ENCODE peak calls at places on chromosomes 7 and 10, in six cellular contexts. P is AG04449, V is mesendoderm, E is heart left ventricle, U is spleen, Q is fibroblast of mammary gland. X is an unnamed sample.

GRCh38 chr10:122864901-122865300 is 14.5 kb downstream of the FAM24B start:
- DNase-seq in E (no peak), U (no peak), V (no peak), Q (peak; percentile 57), P (peak; percentile 16), X (no peak)

GRCh38 chr10:24208661-24209420 is at the start of gene KIAA1217:
- DNase-seq in E (peak; percentile 71), Q (peak; percentile 5), U (peak; percentile 73), P (no peak), V (peak; percentile 87), X (no peak)

GRCh38 chr10:31001740-31002139 is 29.9 kb downstream of the ZNF438 start:
- DNase-seq in P (no peak), Q (peak; percentile 39), V (no peak), U (no peak), E (no peak), X (no peak)

GRCh38 chr10:126705951-126706565 is 35.6 kb upstream of the C10orf90 start:
- DNase-seq in P (no peak), V (no peak), Q (no peak), U (no peak), E (peak; percentile 53), X (no peak)

GRCh38 chr7:4888161-4888560 is 4.6 kb upstream of the RADIL start:
- DNase-seq in V (no peak), P (no peak), E (no peak), U (no peak), Q (no peak), X (no peak)

GRCh38 chr7:22589641-22590141 is 89.7 kb upstream of the STEAP1B start:
- DNase-seq in U (no peak), Q (peak; percentile 78), P (no peak), E (peak; percentile 89), V (no peak), X (no peak)

GRCh38 chr10:74556072-74556705 is 270.2 kb upstream of the KAT6B start:
- DNase-seq in P (no peak), V (no peak), U (no peak), Q (no peak), E (no peak), X (no peak)

GRCh38 chr7:2069472-2069860 is 163.3 kb downstream of the MAD1L1 start:
- DNase-seq in U (no peak), P (no peak), E (no peak), V (no peak), Q (no peak), X (no peak)

GRCh38 chr10:133465191-133465949 is 11.6 kb downstream of the SCART1 start:
- DNase-seq in Q (no peak), V (no peak), U (no peak), E (no peak), P (no peak), X (no peak)

GRCh38 chr7:35781200-35781701 is 19.6 kb upstream of the SEPTIN7 start:
- DNase-seq in U (no peak), V (no peak), P (no peak), Q (peak; percentile 19), E (no peak), X (no peak)

GRCh38 chr10:88106348-88106747 is 242.9 kb downstream of the PTEN start:
- DNase-seq in V (no peak), P (no peak), U (no peak), E (no peak), Q (no peak), X (no peak)

GRCh38 chr10:33666686-33667480 is 332.4 kb upstream of the NRP1 start:
- DNase-seq in P (no peak), U (no peak), V (no peak), Q (peak; percentile 22), E (no peak), X (no peak)

GRCh38 chr10:30364391-30365268 is 15.6 kb upstream of the MTPAP start:
- DNase-seq in V (no peak), P (no peak), E (no peak), U (no peak), Q (no peak), X (no peak)

GRCh38 chr7:128092221-128092620 is 61.0 kb upstream of the LRRC4 start:
- DNase-seq in E (no peak), Q (no peak), V (no peak), P (no peak), U (no peak), X (no peak)

GRCh38 chr10:6213908-6214307 is 11.2 kb downstream of the PFKFB3 start:
- DNase-seq in Q (no peak), V (peak; percentile 53), E (no peak), U (no peak), P (no peak), X (no peak)

GRCh38 chr10:6212266-6212640 is 9.5 kb downstream of the PFKFB3 start:
- DNase-seq in Q (no peak), V (no peak), U (no peak), P (no peak), E (no peak), X (no peak)

GRCh38 chr10:6213257-6213905 is 10.6 kb downstream of the PFKFB3 start:
- DNase-seq in U (no peak), P (no peak), Q (no peak), V (no peak), E (no peak), X (no peak)

GRCh38 chr10:6212806-6213205 is 10.1 kb downstream of the PFKFB3 start:
- DNase-seq in Q (no peak), V (no peak), E (no peak), P (no peak), U (no peak), X (no peak)

DNA sequence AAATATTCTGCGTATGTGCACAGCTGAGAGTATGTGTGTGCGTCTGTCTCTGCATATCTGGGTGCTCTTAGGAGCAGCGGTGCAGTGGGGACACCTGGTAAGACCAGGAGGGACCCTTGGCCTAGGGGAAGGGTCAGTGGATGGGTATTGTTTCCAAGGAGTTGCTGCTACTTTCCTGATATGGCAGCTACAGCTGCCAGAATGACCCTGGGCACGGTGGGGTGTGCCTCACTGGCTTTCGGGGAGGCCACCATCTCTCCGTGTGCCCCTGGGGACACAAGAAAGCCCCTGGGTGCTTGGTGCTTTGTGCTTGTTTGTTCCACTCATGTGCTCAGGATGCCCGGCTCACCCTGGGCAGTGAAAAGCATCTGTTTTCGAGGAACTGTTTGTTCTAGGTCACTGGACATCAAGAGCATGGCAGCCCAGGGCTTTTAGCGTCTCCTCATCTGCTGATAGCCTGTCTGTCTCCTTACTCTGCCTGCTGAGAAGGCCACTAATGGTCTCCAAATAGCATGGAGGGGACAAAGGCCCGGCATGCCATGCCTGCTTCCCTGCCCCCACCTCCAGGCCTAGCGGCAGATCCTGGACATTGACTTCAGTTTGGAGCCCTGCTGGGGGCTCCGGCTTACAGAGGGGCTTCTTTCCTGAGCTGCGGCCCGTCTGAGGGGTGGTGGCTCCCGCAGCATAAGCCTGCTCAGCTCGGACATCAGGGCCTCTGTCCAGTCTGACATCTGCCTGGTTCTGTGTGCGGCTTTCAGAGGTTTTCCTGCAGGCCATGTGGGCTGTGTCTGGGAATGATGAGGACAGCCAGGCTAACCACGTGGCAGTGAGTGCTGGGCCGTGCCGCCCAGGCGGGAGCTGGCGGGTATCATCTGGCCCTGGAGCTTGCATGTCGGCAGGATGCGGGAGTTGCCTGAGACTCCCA is 8.9 kb downstream of the PFKFB3 start:
- DNase-seq in U (no peak), P (no peak), E (peak; percentile 71), V (peak; percentile 44), Q (peak; percentile 53), X (no peak)
- H3K4me3 ChIP-seq in U (no peak overlapping the region), P (no peak overlapping the region), E (no peak overlapping the region), V (no peak overlapping the region), Q (no peak overlapping the region), X (no peak overlapping the region)

DNA sequence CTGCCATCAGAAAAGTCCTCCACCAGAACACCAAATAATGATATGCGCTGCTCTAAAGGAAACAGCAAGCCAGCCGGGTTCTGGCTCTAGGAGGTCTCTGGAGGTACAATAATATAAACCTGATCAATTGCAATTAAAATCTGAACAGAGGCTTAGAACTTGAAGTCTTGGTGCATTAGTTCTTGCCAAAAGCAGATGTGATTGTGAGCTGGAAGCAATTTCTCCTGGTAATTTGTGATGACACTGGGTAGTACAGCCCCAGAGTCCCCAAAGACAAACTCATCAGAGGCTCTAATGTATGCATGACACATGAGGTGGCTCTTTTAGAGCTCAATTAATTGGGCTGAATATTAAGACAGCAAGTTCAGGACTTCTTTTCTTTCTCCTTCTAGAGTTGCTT is 3.3 kb downstream of the ETV1 start:
- DNase-seq in P (no peak), U (no peak), Q (no peak), E (no peak), V (peak; percentile 18), X (no peak)
- H3K4me3 ChIP-seq in P (no peak overlapping the region), U (no peak overlapping the region), Q (peak overlapping the region; percentile 12), E (peak overlapping the region; percentile 85), V (no peak overlapping the region), X (no peak overlapping the region)

GRCh38 chr7:80916770-80917681 is 1.8 kb downstream of the SEMA3C start:
- DNase-seq in P (no peak), V (peak; percentile 45), E (no peak), Q (peak; percentile 93), U (no peak), X (no peak)
- H3K4me3 ChIP-seq in P (peak overlapping the region; percentile 73), V (no peak overlapping the region), E (peak overlapping the region; percentile 53), Q (peak overlapping the region; percentile 94), U (peak overlapping the region; percentile 28), X (no peak overlapping the region)

GRCh38 chr10:128896964-128897363 is 570.1 kb upstream of the MGMT start:
- DNase-seq in V (no peak), P (no peak), E (no peak), U (no peak), Q (no peak), X (no peak)

GRCh38 chr10:128897414-128897928 is 569.6 kb upstream of the MGMT start:
- DNase-seq in Q (no peak), U (no peak), V (peak; percentile 20), P (no peak), E (no peak), X (no peak)

GRCh38 chr10:128898916-128899195 is 568.2 kb upstream of the MGMT start:
- DNase-seq in U (no peak), V (no peak), Q (no peak), E (no peak), P (no peak), X (no peak)

GRCh38 chr10:128896183-128896805 is 570.7 kb upstream of the MGMT start:
- DNase-seq in P (no peak), E (no peak), V (no peak), Q (no peak), U (no peak), X (no peak)

DNA sequence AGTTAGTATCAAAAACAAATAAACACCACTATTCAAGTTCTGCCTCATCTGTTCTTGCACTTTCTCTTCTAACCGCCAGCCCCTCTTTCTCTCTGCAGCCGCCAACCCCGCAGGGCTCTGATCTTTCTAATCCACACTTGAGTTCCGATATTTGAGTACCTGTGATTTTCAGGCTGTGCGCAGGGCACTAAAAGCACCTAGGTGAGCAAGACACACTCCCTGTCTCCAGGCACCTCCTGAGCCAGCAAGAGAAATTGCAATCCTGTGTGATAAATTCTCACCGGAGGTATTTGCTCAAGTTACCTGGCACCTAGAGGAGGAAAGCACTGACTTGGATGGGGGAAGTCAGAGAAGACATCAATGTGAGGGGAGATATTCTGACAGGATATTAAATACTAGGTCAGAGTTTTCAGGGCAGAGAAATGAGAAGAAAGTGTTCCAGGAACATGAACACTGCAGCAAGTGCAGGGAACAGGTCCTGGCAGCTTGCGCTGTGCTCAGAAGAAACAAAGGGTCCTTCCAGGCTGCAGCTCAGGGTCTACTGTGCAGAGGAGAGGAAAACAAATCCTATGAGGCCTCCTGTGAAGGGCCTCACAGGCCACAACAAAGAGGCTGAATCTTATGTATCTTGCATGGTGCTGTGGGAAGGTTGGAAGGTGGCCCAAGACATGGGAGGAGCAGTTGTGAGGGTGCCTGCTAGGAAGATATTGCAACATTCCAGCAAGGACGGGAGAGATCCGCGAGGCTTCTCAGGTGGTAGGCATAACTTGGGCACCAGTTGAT is 568.7 kb upstream of the MGMT start:
- DNase-seq in P (no peak), Q (no peak), U (no peak), V (peak; percentile 58), E (no peak), X (no peak)
- H3K4me3 ChIP-seq in P (no peak overlapping the region), Q (no peak overlapping the region), U (no peak overlapping the region), V (no peak overlapping the region), E (no peak overlapping the region), X (no peak overlapping the region)

GRCh38 chr10:52744057-52744819 is 28.3 kb downstream of the MBL2 start:
- DNase-seq in U (no peak), E (no peak), V (no peak), Q (no peak), P (no peak), X (no peak)
- H3K4me3 ChIP-seq in U (no peak overlapping the region), E (no peak overlapping the region), V (no peak overlapping the region), Q (no peak overlapping the region), P (no peak overlapping the region), X (no peak overlapping the region)